ENCODE peak calls at places on chromosomes 5 and 9, in four cellular contexts. Q, F, M and U are unnamed samples.

GRCh38 chr9:108434036-108434435 is 421.8 kb downstream of the ACTL7B start:
- DNase-seq in Q (peak), F (no peak), M (peak), U (no peak)

GRCh38 chr9:4099961-4100360 is 199.9 kb downstream of the GLIS3 start:
- DNase-seq in Q (peak), F (no peak), M (peak), U (no peak)

GRCh38 chr5:175003531-175003930 is 279.1 kb downstream of the MSX2 start:
- DNase-seq in Q (no peak), F (no peak), M (no peak), U (no peak)

GRCh38 chr5:76473676-76474075 is 70.6 kb downstream of the IQGAP2 start:
- DNase-seq in Q (no peak), F (no peak), M (no peak), U (no peak)

GRCh38 chr5:98201006-98201620 is 572.4 kb upstream of the RGMB start:
- DNase-seq in Q (no peak), F (no peak), M (no peak), U (no peak)

GRCh38 chr9:81575976-81576375 is 113.4 kb downstream of the TLE1 start:
- DNase-seq in Q (peak), F (no peak), M (peak), U (no peak)

GRCh38 chr9:27280858-27281257 is 16.1 kb downstream of the EQTN start:
- DNase-seq in Q (peak), F (no peak), M (no peak), U (no peak)

GRCh38 chr9:133275105-133276000 is at the start of gene ABO:
- DNase-seq in Q (peak), F (no peak), M (no peak), U (peak)

GRCh38 chr5:96350678-96351077 is 82.4 kb downstream of the PCSK1 start:
- DNase-seq in Q (peak), F (no peak), M (peak), U (no peak)

GRCh38 chr5:159928122-159928960 is 12.1 kb downstream of the ADRA1B start:
- DNase-seq in Q (peak), F (no peak), M (peak), U (no peak)

GRCh38 chr5:120293796-120294195 is 170.3 kb upstream of the PRR16 start:
- DNase-seq in Q (peak), F (no peak), M (peak), U (no peak)

GRCh38 chr9:107929439-107929838 is 439.9 kb upstream of the KLF4 start:
- DNase-seq in Q (peak), F (no peak), M (peak), U (peak)

GRCh38 chr5:147348046-147348445 is 113.2 kb downstream of the STK32A start:
- DNase-seq in Q (peak), F (no peak), M (peak), U (no peak)

GRCh38 chr5:136639616-136640015 is 274.3 kb upstream of the TRPC7 start:
- DNase-seq in Q (no peak), F (no peak), M (no peak), U (no peak)

DNA sequence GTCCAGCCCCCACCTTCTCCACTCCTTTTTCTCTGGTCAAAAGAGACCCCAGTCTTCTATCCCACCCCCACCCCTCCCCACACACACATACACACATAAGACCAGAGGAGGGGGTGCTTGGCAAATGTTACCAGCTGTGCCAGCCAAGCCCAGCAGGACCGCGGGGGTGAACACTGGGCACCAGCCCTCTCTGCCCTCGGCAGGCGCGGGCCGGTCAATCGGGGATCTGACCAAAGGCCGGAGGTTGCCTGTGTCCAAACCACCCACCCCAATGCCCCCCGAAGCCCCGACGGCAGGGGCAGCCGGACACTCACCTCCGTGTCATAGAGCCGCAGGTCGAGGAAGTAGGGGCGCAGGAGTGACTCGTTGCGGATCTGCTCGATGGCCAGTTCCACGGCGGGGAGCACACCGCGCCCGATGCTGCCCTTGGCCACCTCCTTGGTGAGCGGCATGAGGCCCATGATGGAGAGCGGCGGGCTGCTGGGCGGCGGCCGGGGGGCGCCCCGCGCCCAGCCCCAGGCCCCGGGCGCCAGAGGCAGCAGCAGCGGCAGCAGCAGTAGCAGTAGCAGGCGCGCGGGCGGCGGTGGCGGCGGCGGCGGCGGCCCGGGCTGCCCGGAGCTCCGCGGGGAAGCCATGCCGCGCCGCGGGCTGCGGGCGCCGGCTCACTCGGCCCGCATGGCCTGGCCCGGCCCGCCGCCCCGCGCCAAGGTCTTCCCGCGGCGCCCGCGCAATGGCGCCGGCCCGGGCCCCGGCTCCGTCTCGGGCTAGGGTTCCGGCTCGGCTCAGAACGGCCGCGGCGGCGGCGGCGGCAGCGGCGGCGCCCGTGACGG is 417 bp downstream of the GABBR2 start:
- DNase-seq in Q (peak), F (no peak), M (no peak), U (no peak)
- TF ChIP-seq EZH2 in Q (no peak), F (no peak), M (no peak), U (no peak)

DNA sequence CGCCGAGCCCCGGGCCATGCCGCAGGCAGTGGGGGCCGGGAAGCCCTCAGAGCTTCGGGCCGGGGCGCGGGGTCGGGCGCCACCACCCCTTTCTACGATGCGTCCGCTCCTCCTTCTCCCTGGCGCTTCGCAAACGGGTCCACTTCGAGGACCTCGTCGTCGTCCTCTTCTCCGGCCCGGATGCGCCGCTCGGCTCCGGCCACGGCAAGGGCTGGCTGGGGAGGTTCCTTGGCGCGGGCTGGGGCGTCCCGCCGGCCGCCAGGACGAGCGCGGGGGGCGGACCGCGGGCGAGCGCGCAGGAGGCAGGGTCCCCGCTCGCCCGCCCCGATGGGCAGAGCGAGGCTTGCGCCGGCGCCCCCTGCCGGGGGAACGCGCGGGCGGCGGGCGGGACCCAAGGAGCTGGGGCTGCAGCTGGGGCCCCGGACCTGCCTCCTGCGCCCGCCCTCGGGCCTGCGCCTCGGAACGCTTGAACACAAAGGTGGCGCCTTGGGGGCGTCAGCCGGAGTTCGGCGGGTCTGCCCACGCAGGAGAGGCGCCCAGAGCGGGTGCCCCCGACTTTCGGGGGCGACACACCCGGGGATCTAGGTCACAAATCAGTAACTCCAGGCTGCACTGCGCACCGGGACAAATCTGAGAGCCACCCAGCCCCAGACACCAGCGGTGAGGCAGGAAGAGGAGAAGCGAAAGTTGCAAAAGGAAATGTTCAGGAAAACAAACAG is at the start of gene ROR2:
- DNase-seq in Q (peak), F (no peak), M (peak), U (peak)
- TF ChIP-seq EZH2 in Q (no peak), F (no peak), M (peak), U (no peak)

GRCh38 chr5:93221-93980 is 1.4 kb downstream of the PLEKHG4B start:
- DNase-seq in Q (no peak), F (no peak), M (no peak), U (no peak)

GRCh38 chr5:90590-91547 is 1.1 kb upstream of the PLEKHG4B start:
- DNase-seq in Q (peak), F (no peak), M (no peak), U (peak)

GRCh38 chr5:92391-93220 is 638 bp downstream of the PLEKHG4B start:
- DNase-seq in Q (no peak), F (no peak), M (peak), U (peak)

GRCh38 chr5:89337-90286 is 2.4 kb upstream of the PLEKHG4B start:
- DNase-seq in Q (no peak), F (no peak), M (no peak), U (no peak)

DNA sequence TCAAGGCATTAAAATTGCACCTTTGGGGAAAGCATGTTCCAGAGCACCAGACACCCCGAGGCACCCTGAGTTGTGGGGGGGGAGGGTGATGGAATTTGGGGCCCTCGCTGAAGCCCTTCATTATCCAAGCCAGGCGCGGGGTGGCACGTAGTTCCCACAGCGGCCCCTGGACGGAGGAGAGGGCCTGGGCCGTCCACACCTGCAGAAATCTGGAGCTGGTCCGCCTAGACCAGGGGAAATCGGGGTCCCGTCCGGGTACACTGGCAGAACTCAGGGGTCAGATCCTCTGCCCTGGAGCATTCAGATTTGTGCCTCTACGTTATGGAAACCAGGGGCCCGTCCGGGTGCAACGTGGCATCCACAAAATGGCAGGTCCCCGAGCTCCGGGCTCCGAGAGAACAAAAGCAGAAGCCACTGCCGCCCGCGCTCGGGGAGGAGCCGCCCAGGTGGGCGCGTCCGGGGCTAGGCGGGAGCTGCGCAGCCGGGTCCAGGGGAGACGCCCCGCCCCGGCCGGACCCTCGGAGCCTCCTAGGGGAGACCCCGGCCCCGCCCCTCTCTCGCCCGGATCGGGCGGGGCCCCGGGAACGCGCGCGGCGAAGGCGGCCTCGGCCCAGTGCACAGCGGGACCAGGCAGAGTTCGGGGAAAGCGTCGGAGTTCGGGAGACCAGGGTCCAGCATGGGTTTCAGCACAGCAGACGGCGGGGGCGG is at the start of gene PLEKHG4B:
- DNase-seq in Q (peak), F (no peak), M (no peak), U (peak)
- TF ChIP-seq EZH2 in Q (no peak), F (no peak), M (no peak), U (no peak)

GRCh38 chr5:156826150-156826549 is 23.9 kb upstream of the PPP1R2B start:
- DNase-seq in Q (no peak), F (no peak), M (no peak), U (no peak)

GRCh38 chr5:156824241-156824640 is 25.9 kb upstream of the PPP1R2B start:
- DNase-seq in Q (no peak), F (no peak), M (no peak), U (no peak)

GRCh38 chr5:156824800-156825199 is 25.3 kb upstream of the PPP1R2B start:
- DNase-seq in Q (peak), F (no peak), M (peak), U (peak)

GRCh38 chr5:156819967-156820581 is 30.0 kb upstream of the PPP1R2B start:
- DNase-seq in Q (no peak), F (no peak), M (no peak), U (no peak)

GRCh38 chr5:156825688-156826087 is 24.4 kb upstream of the PPP1R2B start:
- DNase-seq in Q (no peak), F (no peak), M (no peak), U (no peak)
- TF ChIP-seq EZH2 in Q (no peak), F (no peak), M (no peak), U (no peak)

GRCh38 chr5:123090641-123091257 is 1.7 kb downstream of the PRDM6 start:
- DNase-seq in Q (no peak), F (no peak), M (no peak), U (no peak)
- TF ChIP-seq EZH2 in Q (peak), F (no peak), M (no peak), U (peak)

GRCh38 chr5:31819926-31820516 is 181.1 kb downstream of the PDZD2 start:
- DNase-seq in Q (no peak), F (no peak), M (no peak), U (no peak)

GRCh38 chr5:31825775-31826068 is 186.8 kb downstream of the PDZD2 start:
- DNase-seq in Q (no peak), F (peak), M (no peak), U (no peak)

GRCh38 chr5:31823477-31823876 is 184.5 kb downstream of the PDZD2 start:
- DNase-seq in Q (no peak), F (no peak), M (no peak), U (no peak)

GRCh38 chr5:31827862-31828261 is 188.9 kb downstream of the PDZD2 start:
- DNase-seq in Q (no peak), F (no peak), M (peak), U (no peak)

DNA sequence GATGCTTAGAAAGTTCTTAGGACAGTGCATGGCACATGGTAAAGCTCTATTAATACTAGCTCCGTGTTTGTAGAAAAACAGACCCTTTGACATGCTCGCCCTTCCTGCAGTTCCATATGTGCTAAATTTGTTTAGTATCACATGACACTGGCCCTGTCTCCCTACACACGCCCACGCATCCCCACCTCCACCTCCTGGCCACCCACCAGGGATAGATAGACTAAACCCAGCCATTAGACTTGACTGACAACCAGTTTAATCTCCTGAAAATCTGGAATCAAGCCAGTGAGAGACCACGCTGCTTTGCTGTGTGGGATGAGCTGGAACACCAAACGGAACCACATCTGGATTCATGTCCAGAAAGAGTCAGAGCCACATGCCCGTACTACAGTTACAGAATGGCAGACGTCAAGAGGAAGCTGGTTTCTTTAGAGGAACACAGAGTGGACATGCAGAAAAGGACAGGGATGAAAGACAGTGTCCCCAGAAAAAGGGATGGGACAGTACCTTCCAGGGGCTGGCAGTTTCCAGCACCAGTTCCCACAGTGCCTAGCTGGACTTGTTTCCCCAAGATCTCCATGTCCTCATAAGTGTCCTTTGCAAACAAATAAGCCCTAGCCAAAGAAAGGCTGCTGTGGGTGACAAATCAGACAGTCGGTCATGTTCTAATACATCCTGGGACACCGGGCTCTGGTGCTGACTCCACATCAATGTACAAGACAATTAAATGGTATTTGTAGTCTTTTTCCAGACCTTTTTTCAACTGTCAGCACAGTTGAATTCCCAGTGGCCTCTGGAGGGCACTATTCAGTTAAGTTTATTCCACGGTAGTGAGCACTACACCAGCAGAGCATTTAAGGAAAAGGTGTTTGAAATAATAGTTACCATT is 186.2 kb downstream of the PDZD2 start:
- DNase-seq in Q (peak), F (no peak), M (peak), U (peak)
- TF ChIP-seq EZH2 in Q (no peak), F (no peak), M (no peak), U (no peak)

GRCh38 chr5:94702729-94703128 is 84.3 kb downstream of the SLF1 start:
- DNase-seq in Q (no peak), F (peak), M (no peak), U (no peak)

GRCh38 chr5:94698189-94698588 is 79.7 kb downstream of the SLF1 start:
- DNase-seq in Q (no peak), F (no peak), M (no peak), U (no peak)

GRCh38 chr5:94705427-94705826 is 87.0 kb downstream of the SLF1 start:
- DNase-seq in Q (no peak), F (no peak), M (peak), U (no peak)

GRCh38 chr5:94694671-94695070 is 76.2 kb downstream of the SLF1 start:
- DNase-seq in Q (no peak), F (no peak), M (no peak), U (no peak)

DNA sequence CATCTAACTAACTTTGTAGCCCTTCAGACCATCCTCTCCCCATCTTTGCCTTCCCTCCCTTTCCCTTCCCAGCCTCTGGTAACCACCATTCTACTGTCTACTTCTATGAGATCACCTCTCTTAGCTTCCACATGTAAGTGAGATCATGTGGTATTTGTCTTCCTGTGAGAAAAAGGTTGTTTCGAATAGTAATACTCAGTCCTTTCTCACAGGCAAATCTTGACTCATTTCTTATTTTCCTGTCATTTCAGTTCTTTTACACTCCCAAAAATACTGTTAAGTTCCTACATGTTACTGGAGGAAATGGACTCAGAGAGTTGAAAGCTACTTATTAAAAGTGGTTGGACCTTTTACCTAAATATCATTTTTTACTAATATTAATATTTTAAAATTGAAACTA is 82.1 kb downstream of the SLF1 start:
- DNase-seq in Q (no peak), F (peak), M (no peak), U (no peak)
- TF ChIP-seq EZH2 in Q (no peak), F (no peak), M (no peak), U (no peak)

GRCh38 chr5:525164-525761 is 1.0 kb upstream of the SLC9A3 start:
- DNase-seq in Q (no peak), F (no peak), M (no peak), U (no peak)
- TF ChIP-seq EZH2 in Q (peak), F (no peak), M (peak), U (peak)